ENCODE peak calls at places on chromosomes 3 and 15, in seven cellular contexts. F is transverse colon, D is tibial nerve, G is esophagus squamous epithelium, W is pancreas, P is A549, R is RWPE2. K is an unnamed sample. For H3K4me1, the result is how much of the 10 kb centered on the place peaks cover.

GRCh38 chr3:136621628-136622027 is 130.6 kb downstream of the STAG1 start:
- DNase-seq in P (no peak), R (no peak), D (no peak), F (no peak), W (no peak), G (no peak), K (no peak)

GRCh38 chr3:4421121-4421520 is 45.9 kb downstream of the SUMF1 start:
- DNase-seq in G (no peak), F (no peak), D (no peak), R (no peak), P (peak), W (no peak), K (no peak)

GRCh38 chr3:154758109-154758868 is 321.8 kb upstream of the MME start:
- DNase-seq in G (no peak), D (no peak), P (peak), F (no peak), R (no peak), W (no peak), K (no peak)

GRCh38 chr15:31214864-31215489 is 111.7 kb upstream of the KLF13 start:
- DNase-seq in R (no peak), F (peak), D (peak), G (no peak), W (no peak), P (no peak), K (peak)

GRCh38 chr15:90230071-90230494 is 3.7 kb downstream of the CIB1 start:
- DNase-seq in W (peak), R (no peak), D (no peak), P (no peak), G (no peak), F (peak), K (peak)

GRCh38 chr15:80309769-80310384 is 57.9 kb upstream of the CTXND1 start:
- DNase-seq in F (no peak), D (no peak), R (no peak), G (no peak), W (no peak), P (peak), K (no peak)

GRCh38 chr3:3196148-3196861 is 16.8 kb upstream of the CRBN start:
- DNase-seq in P (peak), W (no peak), F (no peak), D (no peak), R (no peak), G (no peak), K (no peak)

GRCh38 chr3:18412684-18413083 is 12.5 kb downstream of the SATB1 start:
- DNase-seq in P (no peak), R (no peak), G (no peak), D (no peak), W (no peak), F (no peak), K (no peak)

GRCh38 chr3:106332884-106333283 is 464.1 kb upstream of the CBLB start:
- DNase-seq in P (no peak), W (no peak), R (no peak), F (no peak), G (no peak), D (no peak), K (no peak)

GRCh38 chr3:143265501-143266070 is 146.0 kb downstream of the CHST2 start:
- DNase-seq in R (no peak), F (no peak), G (no peak), W (no peak), D (no peak), P (no peak), K (no peak)

GRCh38 chr3:82294609-82295008 is 533.2 kb upstream of the GBE1 start:
- DNase-seq in P (no peak), D (no peak), G (no peak), W (no peak), F (no peak), R (no peak), K (no peak)

GRCh38 chr3:107973152-107973551 is 117.7 kb downstream of the CD47 start:
- DNase-seq in R (no peak), F (no peak), W (no peak), G (no peak), P (no peak), D (no peak), K (no peak)

GRCh38 chr3:11832964-11833621 is 13.6 kb downstream of the TAMM41 start:
- DNase-seq in G (no peak), P (no peak), W (no peak), F (no peak), D (peak), R (no peak), K (no peak)

DNA sequence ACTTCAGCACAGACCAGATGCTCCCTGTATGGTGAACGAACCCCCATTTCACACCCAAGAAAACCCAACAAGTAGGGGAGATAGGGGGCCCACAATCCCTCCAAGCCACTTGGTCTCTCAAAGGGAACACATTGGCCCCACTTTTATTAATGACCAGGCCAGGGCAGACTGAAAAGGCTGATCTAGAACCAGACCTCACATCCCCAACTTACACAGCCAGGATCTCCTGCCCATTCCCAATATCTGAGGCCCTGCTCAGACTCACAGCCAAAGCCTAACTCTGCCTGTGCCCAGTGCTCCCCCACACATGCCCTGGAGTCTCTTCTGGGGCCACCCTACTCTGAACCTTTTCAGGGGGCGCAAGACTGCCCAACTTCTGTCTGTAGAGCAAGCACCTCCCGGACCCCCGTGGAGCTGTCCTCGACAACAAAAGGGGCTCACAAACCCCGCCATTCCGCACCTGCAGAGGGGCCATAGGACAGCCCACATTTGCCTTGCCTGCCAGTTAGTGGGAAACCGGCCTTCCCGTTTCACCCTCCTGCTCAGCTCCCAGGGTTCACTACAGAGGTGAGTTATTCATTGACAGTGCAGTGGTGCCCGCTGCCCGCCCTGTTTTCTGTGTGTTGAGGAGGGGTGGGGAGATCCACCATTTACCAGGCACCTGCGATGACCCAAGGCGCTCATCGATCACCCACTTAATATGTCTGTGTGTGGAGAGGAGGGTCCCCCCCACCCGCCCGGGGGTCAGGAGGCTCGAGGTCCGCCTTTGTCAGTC is 1.6 kb downstream of the PLXNB1 start:
- DNase-seq in F (peak), P (peak), W (peak), D (peak), R (peak), G (no peak), K (no peak)
- H3K4me1 ChIP-seq in F (half or more), P (half or more), W (under half), D (under half), R (under half), G (half or more), K (under half)

GRCh38 chr3:139659511-139659910 is 18.3 kb downstream of the NMNAT3 start:
- DNase-seq in R (no peak), W (no peak), G (no peak), F (no peak), P (no peak), D (no peak), K (no peak)
- TF ChIP-seq CTCF in R (no peak), W (no peak), G (no peak), F (no peak), P (no peak), D (no peak), K (no peak)

DNA sequence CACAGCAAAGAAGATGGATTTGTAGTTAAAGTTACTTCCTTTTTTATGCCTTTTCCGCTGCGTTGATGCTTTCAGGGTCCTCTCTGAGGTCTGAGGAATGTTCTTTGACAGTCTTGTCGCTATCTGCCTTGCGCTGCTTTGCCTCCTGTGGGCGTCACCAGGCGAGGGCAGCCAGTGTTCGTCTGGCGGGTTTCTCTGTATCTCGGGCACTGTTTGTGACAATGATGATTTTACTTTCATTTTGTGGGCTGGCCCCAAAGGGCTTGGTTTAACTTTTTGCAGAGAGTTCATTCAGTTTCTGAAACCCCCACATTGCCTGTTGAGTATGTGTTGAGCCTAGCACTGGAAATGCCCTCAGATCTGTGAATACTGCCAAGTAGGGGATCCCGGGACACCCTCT is 24.6 kb upstream of the SACM1L start:
- DNase-seq in R (no peak), W (no peak), P (no peak), F (peak), D (no peak), G (no peak), K (peak)
- H3K4me1 ChIP-seq in R (under half), W (under half), P (under half), F (under half), D (under half), G (half or more), K (under half)

GRCh38 chr3:172125053-172125452 is 85.7 kb downstream of the FNDC3B start:
- DNase-seq in P (no peak), R (no peak), W (no peak), G (no peak), F (no peak), D (no peak), K (no peak)
- TF ChIP-seq CTCF in P (no peak), R (no peak), W (no peak), G (no peak), F (no peak), D (no peak), K (no peak)

GRCh38 chr3:46935989-46936620 is 40.4 kb downstream of the CCDC12 start:
- DNase-seq in W (no peak), R (no peak), D (no peak), P (no peak), F (no peak), G (no peak), K (no peak)
- H3K4me1 ChIP-seq in W (half or more), R (under half), D (half or more), P (half or more), F (half or more), G (half or more), K (under half)

DNA sequence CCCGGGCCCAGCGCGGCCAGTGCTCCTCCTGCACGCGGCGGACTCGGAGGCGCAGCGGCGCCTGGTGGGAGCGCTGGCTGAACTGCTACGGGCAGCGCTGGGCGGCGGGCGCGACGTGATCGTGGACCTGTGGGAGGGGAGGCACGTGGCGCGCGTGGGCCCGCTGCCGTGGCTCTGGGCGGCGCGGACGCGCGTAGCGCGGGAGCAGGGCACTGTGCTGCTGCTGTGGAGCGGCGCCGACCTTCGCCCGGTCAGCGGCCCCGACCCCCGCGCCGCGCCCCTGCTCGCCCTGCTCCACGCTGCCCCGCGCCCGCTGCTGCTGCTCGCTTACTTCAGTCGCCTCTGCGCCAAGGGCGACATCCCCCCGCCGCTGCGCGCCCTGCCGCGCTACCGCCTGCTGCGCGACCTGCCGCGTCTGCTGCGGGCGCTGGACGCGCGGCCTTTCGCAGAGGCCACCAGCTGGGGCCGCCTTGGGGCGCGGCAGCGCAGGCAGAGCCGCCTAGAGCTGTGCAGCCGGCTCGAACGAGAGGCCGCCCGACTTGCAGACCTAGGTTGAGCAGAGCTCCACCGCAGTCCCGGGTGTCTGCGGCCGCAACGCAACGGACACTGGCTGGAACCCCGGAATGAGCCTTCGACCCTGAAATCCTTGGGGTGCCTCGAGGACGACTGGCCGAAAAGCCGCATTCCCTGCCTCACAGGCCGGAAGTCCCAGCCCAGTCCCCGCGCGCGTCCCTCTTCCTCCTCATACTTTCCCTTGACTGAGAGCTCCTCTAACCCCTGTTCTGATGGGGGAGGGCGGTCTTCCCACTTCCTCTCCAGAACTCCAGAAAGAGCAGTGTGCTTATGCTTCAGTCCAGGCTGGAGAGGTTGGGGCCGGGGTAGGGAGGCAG is 1.4 kb upstream of the IL17RC start:
- DNase-seq in D (peak), R (no peak), W (peak), P (no peak), F (peak), G (no peak), K (peak)
- TF ChIP-seq CTCF in D (peak), R (no peak), W (no peak), P (no peak), F (peak), G (peak), K (no peak)

DNA sequence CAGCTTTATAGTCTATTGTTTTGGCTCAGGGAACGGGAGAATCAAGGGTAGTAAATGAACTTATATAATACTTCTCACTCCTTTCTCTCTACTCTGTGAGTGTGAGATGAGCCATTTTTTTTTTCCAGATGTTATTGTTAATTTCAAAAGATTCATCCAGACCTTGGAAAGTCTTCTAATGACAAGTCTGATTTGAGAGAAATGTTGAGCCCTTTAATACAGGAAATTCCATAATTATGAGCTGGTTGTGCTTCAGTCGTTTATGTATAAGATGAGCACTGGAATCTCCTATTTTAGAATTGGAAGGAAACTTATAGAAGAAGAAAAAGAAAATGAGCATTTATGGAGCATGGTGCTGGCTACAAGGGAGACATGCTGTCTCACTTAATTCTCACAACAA is 92.0 kb downstream of the FBN1 start:
- DNase-seq in P (no peak), R (no peak), G (no peak), F (no peak), W (no peak), D (no peak), K (no peak)
- H3K4me1 ChIP-seq in P (under half), R (under half), G (under half), F (under half), W (under half), D (under half), K (under half)

K was measured in Peyer's patch.